ENCODE peak calls at places on chromosomes 2 and 18, in five cellular contexts. S is GM12878; J is tibial artery; L is CD8-positive, alpha-beta memory T cell; X is heart right ventricle. Y is an unnamed sample.

GRCh38 chr18:70496749-70497294 is 208.0 kb downstream of the SOCS6 start:
- DNase-seq in S (no peak), J (no peak), L (no peak), X (no peak), Y (no peak)

GRCh38 chr18:50172367-50172766 is 22.6 kb downstream of the MYO5B start:
- DNase-seq in S (no peak), J (no peak), L (no peak), X (no peak), Y (no peak)

GRCh38 chr2:3348771-3349170 is 28.8 kb downstream of the EIPR1 start:
- DNase-seq in S (no peak), J (no peak), L (no peak), X (no peak), Y (no peak)

GRCh38 chr2:42787788-42788477 is 4.5 kb downstream of the HAAO start:
- DNase-seq in S (no peak), J (no peak), L (no peak), X (no peak), Y (no peak)

GRCh38 chr2:180753809-180754761 is 226.3 kb upstream of the UBE2E3 start:
- DNase-seq in S (no peak), J (no peak), L (no peak), X (no peak), Y (no peak)

GRCh38 chr18:70296289-70296688 is 7.4 kb downstream of the SOCS6 start:
- DNase-seq in S (no peak), J (no peak), L (no peak), X (peak; percentile 47), Y (no peak)

GRCh38 chr2:28327963-28328922 is 64.4 kb upstream of the FOSL2 start:
- DNase-seq in S (no peak), J (no peak), L (no peak), X (no peak), Y (peak; percentile 64)

GRCh38 chr18:21513741-21514140 is 86.8 kb downstream of the ESCO1 start:
- DNase-seq in S (no peak), J (no peak), L (no peak), X (no peak), Y (no peak)

GRCh38 chr2:232203166-232203891 is 175.2 kb upstream of the ALPP start:
- DNase-seq in S (no peak), J (no peak), L (no peak), X (no peak), Y (no peak)

GRCh38 chr2:96549967-96550786 is 13.6 kb downstream of the ARID5A start:
- DNase-seq in S (no peak), J (no peak), L (no peak), X (no peak), Y (peak; percentile 59)

GRCh38 chr2:129396980-129397599 is 582.4 kb upstream of the RAB6C start:
- DNase-seq in S (peak; percentile 21), J (no peak), L (no peak), X (peak; percentile 16), Y (no peak)

GRCh38 chr18:46174317-46175039 is 70.3 kb downstream of the HAUS1 start:
- DNase-seq in S (no peak), J (no peak), L (peak; percentile 22), X (no peak), Y (no peak)
- H3K4me1 ChIP-seq in S (peaks cover 3% of the 10 kb centered on the region), J (no peaks in the 10 kb centered on the region), L (peaks cover 40% of the 10 kb centered on the region), X (peaks cover 34% of the 10 kb centered on the region), Y (peaks cover 23% of the 10 kb centered on the region)

GRCh38 chr18:31247574-31248199 is 70.3 kb upstream of the DSG1 start:
- DNase-seq in S (no peak), J (no peak), L (no peak), X (no peak), Y (no peak)
- H3K4me1 ChIP-seq in S (peaks cover 3% of the 10 kb centered on the region), J (no peaks in the 10 kb centered on the region), L (no peaks in the 10 kb centered on the region), X (peaks cover 45% of the 10 kb centered on the region), Y (no peaks in the 10 kb centered on the region)

GRCh38 chr2:658426-658825 is 18.8 kb downstream of the TMEM18 start:
- DNase-seq in S (no peak), J (no peak), L (no peak), X (no peak), Y (no peak)

GRCh38 chr2:657766-658165 is 19.4 kb downstream of the TMEM18 start:
- DNase-seq in S (no peak), J (no peak), L (no peak), X (no peak), Y (peak; percentile 32)

GRCh38 chr2:654896-655295 is 22.3 kb downstream of the TMEM18 start:
- DNase-seq in S (no peak), J (no peak), L (no peak), X (no peak), Y (no peak)

GRCh38 chr2:655626-656025 is 21.6 kb downstream of the TMEM18 start:
- DNase-seq in S (no peak), J (no peak), L (no peak), X (no peak), Y (no peak)

DNA sequence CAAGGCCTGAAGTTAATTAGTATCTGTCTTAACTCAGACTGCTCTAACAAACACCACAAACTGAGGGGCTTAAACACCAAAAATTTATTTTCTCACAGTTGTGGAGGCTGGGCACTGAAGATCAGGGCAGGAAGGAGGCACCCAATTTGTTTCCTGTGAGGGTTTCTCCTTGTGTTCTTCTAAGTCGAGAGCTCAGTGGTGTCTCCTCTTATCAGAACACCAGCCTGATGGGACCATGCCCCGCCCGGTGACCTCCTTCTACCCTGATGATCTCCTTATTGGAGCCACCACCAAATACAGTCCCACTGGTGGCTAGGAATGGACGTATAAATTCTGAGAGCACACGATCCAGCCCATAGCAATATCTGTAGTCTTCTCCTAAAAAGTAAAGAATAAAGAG is 20.5 kb downstream of the TMEM18 start:
- DNase-seq in S (no peak), J (no peak), L (no peak), X (no peak), Y (no peak)
- H3K4me1 ChIP-seq in S (no peaks in the 10 kb centered on the region), J (no peaks in the 10 kb centered on the region), L (peaks cover 22% of the 10 kb centered on the region), X (peaks cover 7% of the 10 kb centered on the region), Y (no peaks in the 10 kb centered on the region)

DNA sequence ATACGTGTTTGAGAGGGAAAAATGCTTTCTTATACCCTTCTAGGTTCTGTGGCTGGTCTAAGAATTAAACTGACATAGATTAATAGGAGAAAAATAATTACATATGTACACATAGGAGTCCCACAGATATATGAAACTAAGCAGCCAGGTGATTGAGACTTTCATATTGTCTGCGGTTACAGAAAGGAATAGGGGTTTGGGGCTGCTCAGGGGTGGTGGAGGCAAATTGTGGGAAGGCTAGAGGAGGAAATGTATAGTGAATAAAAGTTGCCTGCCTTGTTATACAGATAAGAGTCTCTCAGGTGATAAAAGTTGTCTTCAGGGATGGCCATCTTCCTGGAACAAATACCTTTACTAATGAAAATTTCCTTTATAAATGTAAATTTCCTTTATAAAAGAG is 28.6 kb downstream of the MDH1 start:
- DNase-seq in S (no peak), J (no peak), L (no peak), X (no peak), Y (no peak)
- H3K4me1 ChIP-seq in S (no peaks in the 10 kb centered on the region), J (no peaks in the 10 kb centered on the region), L (no peaks in the 10 kb centered on the region), X (peaks cover 6% of the 10 kb centered on the region), Y (peaks cover 6% of the 10 kb centered on the region)

GRCh38 chr2:36410681-36411080 is 55.1 kb downstream of the CRIM1 start:
- DNase-seq in S (no peak), J (no peak), L (no peak), X (no peak), Y (no peak)
- H3K4me1 ChIP-seq in S (no peaks in the 10 kb centered on the region), J (peaks cover 78% of the 10 kb centered on the region), L (no peaks in the 10 kb centered on the region), X (peaks cover 98% of the 10 kb centered on the region), Y (no peaks in the 10 kb centered on the region)

GRCh38 chr2:152446213-152446612 is 111.2 kb downstream of the FMNL2 start:
- DNase-seq in S (no peak), J (no peak), L (no peak), X (no peak), Y (no peak)
- H3K4me1 ChIP-seq in S (no peaks in the 10 kb centered on the region), J (peaks cover 11% of the 10 kb centered on the region), L (no peaks in the 10 kb centered on the region), X (peaks cover 37% of the 10 kb centered on the region), Y (no peaks in the 10 kb centered on the region)

GRCh38 chr2:108574332-108574731 is 40.1 kb downstream of the LIMS1 start:
- DNase-seq in S (no peak), J (no peak), L (no peak), X (no peak), Y (no peak)

GRCh38 chr2:108577099-108577498 is 42.8 kb downstream of the LIMS1 start:
- DNase-seq in S (no peak), J (no peak), L (no peak), X (no peak), Y (no peak)

GRCh38 chr2:108571262-108571661 is 37.0 kb downstream of the LIMS1 start:
- DNase-seq in S (no peak), J (no peak), L (no peak), X (no peak), Y (no peak)

GRCh38 chr2:108573070-108573469 is 38.8 kb downstream of the LIMS1 start:
- DNase-seq in S (no peak), J (no peak), L (no peak), X (no peak), Y (no peak)

GRCh38 chr2:108575132-108575966 is 41.1 kb downstream of the LIMS1 start:
- DNase-seq in S (peak; percentile 70), J (no peak), L (no peak), X (no peak), Y (no peak)
- H3K4me1 ChIP-seq in S (peaks cover 13% of the 10 kb centered on the region), J (peaks cover 30% of the 10 kb centered on the region), L (no peaks in the 10 kb centered on the region), X (peaks cover 65% of the 10 kb centered on the region), Y (no peaks in the 10 kb centered on the region)

GRCh38 chr2:178480227-178481181 is at the start of gene PLEKHA3:
- DNase-seq in S (peak; percentile 33), J (peak; percentile 97), L (peak; percentile 68), X (peak; percentile 97), Y (peak; percentile 99)

GRCh38 chr2:178484245-178485041 is 4.2 kb downstream of the PLEKHA3 start:
- DNase-seq in S (no peak), J (no peak), L (no peak), X (peak; percentile 64), Y (peak; percentile 61)

GRCh38 chr2:178479758-178480226 is 465 bp upstream of the PLEKHA3 start:
- DNase-seq in S (no peak), J (no peak), L (no peak), X (no peak), Y (peak; percentile 63)

GRCh38 chr2:178485356-178485755 is 5.1 kb downstream of the PLEKHA3 start:
- DNase-seq in S (no peak), J (no peak), L (no peak), X (no peak), Y (no peak)

GRCh38 chr2:178482437-178482836 is 2.2 kb downstream of the PLEKHA3 start:
- DNase-seq in S (peak; percentile 54), J (no peak), L (no peak), X (no peak), Y (no peak)
- H3K4me1 ChIP-seq in S (peaks cover 7% of the 10 kb centered on the region), J (peaks cover 36% of the 10 kb centered on the region), L (peaks cover 41% of the 10 kb centered on the region), X (peaks cover 59% of the 10 kb centered on the region), Y (no peaks in the 10 kb centered on the region)

GRCh38 chr2:467101-467500 is 179.2 kb upstream of the ALKAL2 start:
- DNase-seq in S (no peak), J (no peak), L (no peak), X (no peak), Y (no peak)

GRCh38 chr2:467543-467891 is 179.6 kb upstream of the ALKAL2 start:
- DNase-seq in S (no peak), J (no peak), L (no peak), X (no peak), Y (no peak)

GRCh38 chr2:467892-468630 is 180.2 kb upstream of the ALKAL2 start:
- DNase-seq in S (no peak), J (no peak), L (no peak), X (no peak), Y (no peak)

GRCh38 chr2:460861-461260 is 173.0 kb upstream of the ALKAL2 start:
- DNase-seq in S (no peak), J (no peak), L (no peak), X (no peak), Y (no peak)

GRCh38 chr2:464562-465309 is 176.8 kb upstream of the ALKAL2 start:
- DNase-seq in S (no peak), J (no peak), L (no peak), X (no peak), Y (no peak)
- H3K4me1 ChIP-seq in S (no peaks in the 10 kb centered on the region), J (peaks cover 7% of the 10 kb centered on the region), L (peaks cover 20% of the 10 kb centered on the region), X (no peaks in the 10 kb centered on the region), Y (no peaks in the 10 kb centered on the region)